ENCODE peak calls at places on chromosome 11, in seven cellular contexts. A is K562, T is H1, K is HCT116, J is HepG2, O is SK-N-SH, I is GM12878. F is an unnamed sample.

GRCh38 chr11:61022311-61023085 is 51.0 kb downstream of the CD6 start:
- DNase-seq in A (no peak), T (no peak), K (no peak), J (no peak), O (no peak), I (no peak), F (no peak)

GRCh38 chr11:132944557-132944920 is 587.8 kb downstream of the OPCML start:
- DNase-seq in A (no peak), T (no peak), K (no peak), J (no peak), O (no peak), I (no peak), F (no peak)

GRCh38 chr11:35927067-35927466 is 16.8 kb upstream of the LDLRAD3 start:
- DNase-seq in A (no peak), T (no peak), K (no peak), J (no peak), O (peak; percentile 62), I (no peak), F (peak; percentile 10)

GRCh38 chr11:69353696-69354544 is 60.0 kb downstream of the MYEOV start:
- DNase-seq in A (no peak), T (no peak), K (no peak), J (no peak), O (peak; percentile 49), I (no peak), F (no peak)

GRCh38 chr11:33521384-33521783 is 179.2 kb downstream of the C11orf91 start:
- DNase-seq in A (no peak), T (no peak), K (no peak), J (no peak), O (no peak), I (no peak), F (no peak)

GRCh38 chr11:122165972-122166371 is 50.0 kb upstream of the BLID start:
- DNase-seq in A (no peak), T (no peak), K (no peak), J (no peak), O (no peak), I (no peak), F (no peak)

GRCh38 chr11:65211293-65212105 is 29.8 kb downstream of the CAPN1 start:
- DNase-seq in A (no peak), T (no peak), K (no peak), J (no peak), O (no peak), I (no peak), F (no peak)

GRCh38 chr11:77287615-77288273 is 13.7 kb downstream of the GDPD4 start:
- DNase-seq in A (no peak), T (no peak), K (no peak), J (no peak), O (no peak), I (no peak), F (no peak)

GRCh38 chr11:4979021-4979420 is 15.6 kb upstream of the OR51L1 start:
- DNase-seq in A (no peak), T (no peak), K (no peak), J (no peak), O (no peak), I (no peak), F (no peak)

GRCh38 chr11:126669416-126669815 is 313.9 kb downstream of the ST3GAL4 start:
- DNase-seq in A (no peak), T (no peak), K (no peak), J (no peak), O (no peak), I (no peak), F (no peak)

GRCh38 chr11:2576116-2576515 is 123.7 kb downstream of the KCNQ1OT1 start:
- DNase-seq in A (no peak), T (no peak), K (no peak), J (no peak), O (no peak), I (no peak), F (no peak)

GRCh38 chr11:400241-400729 is 6.3 kb downstream of the PKP3 start:
- DNase-seq in A (no peak), T (no peak), K (no peak), J (no peak), O (no peak), I (no peak), F (no peak)

GRCh38 chr11:58061813-58062212 is 31.1 kb downstream of the OR6Q1 start:
- DNase-seq in A (no peak), T (no peak), K (no peak), J (no peak), O (no peak), I (no peak), F (no peak)

GRCh38 chr11:129013737-129014475 is 71.2 kb upstream of the TP53AIP1 start:
- DNase-seq in A (no peak), T (no peak), K (no peak), J (no peak), O (no peak), I (no peak), F (no peak)

GRCh38 chr11:80109652-80110051 is 668.8 kb upstream of the TENM4 start:
- DNase-seq in A (no peak), T (no peak), K (no peak), J (no peak), O (no peak), I (no peak), F (no peak)

GRCh38 chr11:110366234-110366633 is 63.5 kb upstream of the FDX1 start:
- DNase-seq in A (no peak), T (no peak), K (no peak), J (no peak), O (no peak), I (no peak), F (peak; percentile 49)

GRCh38 chr11:32231909-32232493 is 141.1 kb downstream of the RCN1 start:
- DNase-seq in A (no peak), T (peak; percentile 23), K (peak; percentile 36), J (peak; percentile 13), O (peak; percentile 33), I (no peak), F (peak; percentile 69)

GRCh38 chr11:64559351-64560138 is 31.5 kb upstream of the SLC22A12 start:
- DNase-seq in A (no peak), T (no peak), K (no peak), J (no peak), O (no peak), I (no peak), F (no peak)

GRCh38 chr11:102272047-102272824 is 45.0 kb upstream of the BIRC3 start:
- DNase-seq in A (no peak), T (no peak), K (no peak), J (peak; percentile 90), O (no peak), I (no peak), F (no peak)

DNA sequence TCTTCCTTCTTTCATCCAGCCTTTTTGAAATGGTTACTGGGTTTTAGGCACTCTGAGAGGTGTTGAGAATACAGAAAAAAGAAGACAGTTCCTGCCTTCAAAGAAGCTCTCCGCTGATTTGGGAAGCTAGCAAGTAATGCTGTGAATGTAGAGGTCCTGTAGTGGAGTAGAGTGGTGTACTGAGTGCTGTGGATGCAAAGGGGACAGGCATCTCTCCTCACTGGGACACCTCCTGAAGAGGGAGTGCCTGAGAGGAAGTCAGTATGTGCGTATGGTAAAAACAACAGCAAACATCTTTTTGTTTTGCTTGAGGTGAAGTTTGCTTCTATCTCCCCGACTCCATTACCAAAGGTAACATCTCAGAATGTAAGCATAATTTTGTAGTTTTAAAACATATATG is 77.5 kb downstream of the EXT2 start:
- DNase-seq in A (no peak), T (no peak), K (no peak), J (no peak), O (no peak), I (no peak), F (no peak)
- TF ChIP-seq JUND in A (no peak), T (no peak), K (no peak), J (no peak), O (no peak), I (no peak), F (no peak)

DNA sequence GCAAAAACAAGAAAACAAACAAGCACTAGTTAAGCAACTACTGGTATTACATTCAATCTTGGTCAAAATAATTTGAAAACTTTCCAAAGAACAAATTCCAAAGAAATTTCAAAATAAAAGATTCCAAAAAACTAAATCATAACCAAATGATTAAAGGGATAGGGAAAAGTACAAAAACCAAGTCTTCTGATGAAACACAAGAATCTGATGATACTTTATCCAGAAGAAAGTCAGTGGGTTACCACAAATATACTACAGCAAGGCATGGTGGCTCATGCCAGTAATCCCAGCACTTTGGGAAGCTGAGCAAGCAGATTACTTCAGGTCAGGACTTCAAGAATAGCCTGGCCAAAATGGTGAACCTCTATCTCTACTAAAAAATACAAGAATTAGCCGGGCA is 59.1 kb downstream of the NUP98 start:
- DNase-seq in A (no peak), T (no peak), K (no peak), J (no peak), O (no peak), I (no peak), F (no peak)
- TF ChIP-seq JUND in A (no peak), T (no peak), K (no peak), J (no peak), O (no peak), I (no peak), F (no peak)

DNA sequence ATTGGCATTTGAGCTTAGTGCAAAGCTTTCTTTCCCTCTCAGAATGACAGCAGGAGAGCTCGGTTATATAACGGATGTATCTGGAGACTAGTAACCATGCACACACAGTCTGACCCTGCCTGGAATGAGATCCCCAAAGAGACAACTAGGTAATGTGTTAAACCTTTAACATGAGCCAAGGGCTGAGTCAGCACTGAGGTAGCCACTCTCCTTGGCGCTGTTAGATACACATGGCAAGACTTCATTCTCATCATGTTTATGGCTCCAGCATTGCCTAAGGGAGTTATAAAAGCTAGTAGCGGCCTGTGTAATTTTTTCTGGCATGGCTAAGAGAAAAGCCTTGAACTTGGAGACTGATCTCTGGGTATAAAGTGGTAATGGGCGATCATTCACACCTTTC is 779.6 kb upstream of the LRRC4C start:
- DNase-seq in A (no peak), T (no peak), K (no peak), J (no peak), O (no peak), I (no peak), F (peak; percentile 7)
- TF ChIP-seq JUND in A (no peak), T (no peak), K (no peak), J (no peak), O (no peak), I (no peak), F (no peak)

GRCh38 chr11:14119357-14119756 is 156.8 kb downstream of the SPON1 start:
- DNase-seq in A (no peak), T (no peak), K (no peak), J (no peak), O (no peak), I (no peak), F (no peak)

GRCh38 chr11:14124345-14124744 is 161.8 kb downstream of the SPON1 start:
- DNase-seq in A (no peak), T (no peak), K (no peak), J (no peak), O (no peak), I (no peak), F (no peak)

GRCh38 chr11:14125529-14125928 is 163.0 kb downstream of the SPON1 start:
- DNase-seq in A (no peak), T (no peak), K (peak; percentile 36), J (no peak), O (no peak), I (no peak), F (no peak)

GRCh38 chr11:14127679-14128078 is 165.2 kb downstream of the SPON1 start:
- DNase-seq in A (no peak), T (no peak), K (no peak), J (no peak), O (no peak), I (no peak), F (no peak)

DNA sequence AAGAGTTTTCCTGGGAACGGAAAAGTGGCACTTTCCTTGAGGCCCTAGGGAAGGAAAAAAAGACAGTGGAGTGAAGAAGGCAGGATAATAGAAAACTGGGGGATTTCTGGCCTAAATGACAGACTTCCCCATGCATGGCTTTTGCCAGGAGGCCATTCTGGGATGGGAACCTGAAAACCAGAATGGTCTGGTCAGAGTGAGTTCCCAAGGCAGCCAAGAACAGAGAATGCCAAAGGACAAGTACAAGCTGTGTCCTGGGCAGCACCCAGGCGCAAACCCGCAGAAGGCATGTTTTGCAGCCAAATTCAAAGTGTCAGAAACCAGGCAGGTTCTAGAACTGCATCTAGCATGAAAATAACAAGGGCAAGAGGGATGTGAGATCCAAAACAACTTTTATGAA is 162.4 kb downstream of the SPON1 start:
- DNase-seq in A (no peak), T (no peak), K (no peak), J (no peak), O (no peak), I (no peak), F (no peak)
- TF ChIP-seq JUND in A (no peak), T (no peak), K (no peak), J (no peak), O (no peak), I (no peak), F (no peak)